ENCODE peak calls at places on chromosomes 3 and 15, in ten cellular contexts. One of them, this sample, is unnamed.

GRCh38 chr3:111311709-111312235 is 230.2 kb upstream of the CD96 start:
- DNase-seq in K562: no peak
- DNase-seq in cardiac muscle cell: peak
- DNase-seq in hepatocyte: no peak
- DNase-seq in PC-3: no peak
- DNase-seq in fibroblast of lung: no peak
- DNase-seq in astrocyte of the spinal cord: peak
- DNase-seq in foreskin fibroblast: peak
- DNase-seq in activated B cell treated with CpG ODN at 0.5 μM for 24 hours: no peak
- DNase-seq in lower leg skin: no peak
- DNase-seq in this sample: no peak

GRCh38 chr15:31434418-31435255 is 108.0 kb downstream of the KLF13 start:
- DNase-seq in activated B cell treated with CpG ODN at 0.5 μM for 24 hours: peak
- DNase-seq in foreskin fibroblast: peak
- DNase-seq in PC-3: peak
- DNase-seq in fibroblast of lung: peak
- DNase-seq in lower leg skin: peak
- DNase-seq in hepatocyte: no peak
- DNase-seq in astrocyte of the spinal cord: peak
- DNase-seq in cardiac muscle cell: peak
- DNase-seq in K562: no peak
- DNase-seq in this sample: no peak

GRCh38 chr15:89098281-89098680 is 10.0 kb downstream of the ABHD2 start:
- DNase-seq in PC-3: no peak
- DNase-seq in fibroblast of lung: no peak
- DNase-seq in astrocyte of the spinal cord: no peak
- DNase-seq in foreskin fibroblast: no peak
- DNase-seq in lower leg skin: no peak
- DNase-seq in K562: no peak
- DNase-seq in cardiac muscle cell: no peak
- DNase-seq in activated B cell treated with CpG ODN at 0.5 μM for 24 hours: no peak
- DNase-seq in hepatocyte: no peak
- DNase-seq in this sample: no peak

GRCh38 chr15:25345943-25346342 is 92.9 kb downstream of the UBE3A start:
- DNase-seq in cardiac muscle cell: peak
- DNase-seq in foreskin fibroblast: no peak
- DNase-seq in astrocyte of the spinal cord: peak
- DNase-seq in lower leg skin: peak
- DNase-seq in PC-3: no peak
- DNase-seq in K562: no peak
- DNase-seq in fibroblast of lung: peak
- DNase-seq in activated B cell treated with CpG ODN at 0.5 μM for 24 hours: no peak
- DNase-seq in hepatocyte: no peak
- DNase-seq in this sample: peak

GRCh38 chr3:89113887-89114840 is 6.7 kb downstream of the EPHA3 start:
- DNase-seq in astrocyte of the spinal cord: peak
- DNase-seq in lower leg skin: peak
- DNase-seq in hepatocyte: peak
- DNase-seq in activated B cell treated with CpG ODN at 0.5 μM for 24 hours: peak
- DNase-seq in PC-3: peak
- DNase-seq in cardiac muscle cell: peak
- DNase-seq in fibroblast of lung: peak
- DNase-seq in K562: no peak
- DNase-seq in foreskin fibroblast: peak
- DNase-seq in this sample: peak

GRCh38 chr15:23912191-23912590 is 225.1 kb upstream of the NDN start:
- DNase-seq in K562: no peak
- DNase-seq in foreskin fibroblast: no peak
- DNase-seq in hepatocyte: peak
- DNase-seq in lower leg skin: no peak
- DNase-seq in astrocyte of the spinal cord: no peak
- DNase-seq in fibroblast of lung: no peak
- DNase-seq in PC-3: no peak
- DNase-seq in cardiac muscle cell: no peak
- DNase-seq in activated B cell treated with CpG ODN at 0.5 μM for 24 hours: no peak
- DNase-seq in this sample: peak

GRCh38 chr3:191568206-191568605 is 107.2 kb downstream of the PYDC2 start:
- DNase-seq in activated B cell treated with CpG ODN at 0.5 μM for 24 hours: no peak
- DNase-seq in foreskin fibroblast: no peak
- DNase-seq in PC-3: peak
- DNase-seq in lower leg skin: no peak
- DNase-seq in hepatocyte: no peak
- DNase-seq in astrocyte of the spinal cord: no peak
- DNase-seq in K562: no peak
- DNase-seq in cardiac muscle cell: no peak
- DNase-seq in fibroblast of lung: no peak
- DNase-seq in this sample: no peak

GRCh38 chr3:72413228-72413627 is 435.0 kb downstream of the SHQ1 start:
- DNase-seq in activated B cell treated with CpG ODN at 0.5 μM for 24 hours: no peak
- DNase-seq in cardiac muscle cell: peak
- DNase-seq in K562: no peak
- DNase-seq in foreskin fibroblast: peak
- DNase-seq in fibroblast of lung: peak
- DNase-seq in lower leg skin: no peak
- DNase-seq in astrocyte of the spinal cord: peak
- DNase-seq in hepatocyte: no peak
- DNase-seq in PC-3: peak
- DNase-seq in this sample: no peak

GRCh38 chr3:136249593-136250225 is 431 bp upstream of the PCCB start:
- DNase-seq in PC-3: no peak
- DNase-seq in hepatocyte: no peak
- DNase-seq in K562: no peak
- DNase-seq in activated B cell treated with CpG ODN at 0.5 μM for 24 hours: no peak
- DNase-seq in cardiac muscle cell: no peak
- DNase-seq in astrocyte of the spinal cord: no peak
- DNase-seq in foreskin fibroblast: no peak
- DNase-seq in lower leg skin: no peak
- DNase-seq in fibroblast of lung: no peak
- DNase-seq in this sample: no peak

GRCh38 chr3:68163054-68163453 is 508.6 kb upstream of the SUCLG2 start:
- DNase-seq in cardiac muscle cell: no peak
- DNase-seq in fibroblast of lung: no peak
- DNase-seq in activated B cell treated with CpG ODN at 0.5 μM for 24 hours: no peak
- DNase-seq in K562: no peak
- DNase-seq in lower leg skin: no peak
- DNase-seq in foreskin fibroblast: no peak
- DNase-seq in astrocyte of the spinal cord: no peak
- DNase-seq in hepatocyte: no peak
- DNase-seq in PC-3: no peak
- DNase-seq in this sample: no peak

GRCh38 chr3:135779024-135779423 is 186.5 kb upstream of the PPP2R3A start:
- DNase-seq in hepatocyte: no peak
- DNase-seq in activated B cell treated with CpG ODN at 0.5 μM for 24 hours: no peak
- DNase-seq in astrocyte of the spinal cord: no peak
- DNase-seq in foreskin fibroblast: no peak
- DNase-seq in lower leg skin: no peak
- DNase-seq in K562: peak
- DNase-seq in fibroblast of lung: no peak
- DNase-seq in cardiac muscle cell: no peak
- DNase-seq in PC-3: no peak
- DNase-seq in this sample: no peak

GRCh38 chr3:48686538-48687219 is 964 bp upstream of the NCKIPSD start:
- DNase-seq in hepatocyte: no peak
- DNase-seq in cardiac muscle cell: no peak
- DNase-seq in PC-3: no peak
- DNase-seq in K562: no peak
- DNase-seq in astrocyte of the spinal cord: no peak
- DNase-seq in activated B cell treated with CpG ODN at 0.5 μM for 24 hours: no peak
- DNase-seq in lower leg skin: no peak
- DNase-seq in fibroblast of lung: no peak
- DNase-seq in foreskin fibroblast: no peak
- DNase-seq in this sample: no peak

GRCh38 chr3:184177331-184177731 is 2.7 kb downstream of the AP2M1 start:
- DNase-seq in foreskin fibroblast: peak
- DNase-seq in cardiac muscle cell: peak
- DNase-seq in hepatocyte: peak
- DNase-seq in astrocyte of the spinal cord: peak
- DNase-seq in K562: no peak
- DNase-seq in fibroblast of lung: peak
- DNase-seq in PC-3: no peak
- DNase-seq in activated B cell treated with CpG ODN at 0.5 μM for 24 hours: no peak
- DNase-seq in lower leg skin: no peak
- DNase-seq in this sample: no peak

GRCh38 chr3:186719945-186720739 is 3.0 kb downstream of the KNG1 start:
- DNase-seq in astrocyte of the spinal cord: no peak
- DNase-seq in fibroblast of lung: no peak
- DNase-seq in K562: peak
- DNase-seq in foreskin fibroblast: no peak
- DNase-seq in lower leg skin: no peak
- DNase-seq in hepatocyte: peak
- DNase-seq in cardiac muscle cell: peak
- DNase-seq in activated B cell treated with CpG ODN at 0.5 μM for 24 hours: no peak
- DNase-seq in PC-3: no peak
- DNase-seq in this sample: no peak

GRCh38 chr3:186717039-186717457 is at the start of gene KNG1:
- DNase-seq in activated B cell treated with CpG ODN at 0.5 μM for 24 hours: no peak
- DNase-seq in K562: no peak
- DNase-seq in PC-3: no peak
- DNase-seq in lower leg skin: no peak
- DNase-seq in foreskin fibroblast: no peak
- DNase-seq in cardiac muscle cell: no peak
- DNase-seq in astrocyte of the spinal cord: no peak
- DNase-seq in fibroblast of lung: no peak
- DNase-seq in hepatocyte: peak
- DNase-seq in this sample: no peak

GRCh38 chr3:186724911-186725310 is 7.8 kb downstream of the KNG1 start:
- DNase-seq in hepatocyte: no peak
- DNase-seq in foreskin fibroblast: no peak
- DNase-seq in PC-3: no peak
- DNase-seq in lower leg skin: no peak
- DNase-seq in cardiac muscle cell: no peak
- DNase-seq in K562: no peak
- DNase-seq in activated B cell treated with CpG ODN at 0.5 μM for 24 hours: no peak
- DNase-seq in fibroblast of lung: no peak
- DNase-seq in astrocyte of the spinal cord: no peak
- DNase-seq in this sample: no peak

DNA sequence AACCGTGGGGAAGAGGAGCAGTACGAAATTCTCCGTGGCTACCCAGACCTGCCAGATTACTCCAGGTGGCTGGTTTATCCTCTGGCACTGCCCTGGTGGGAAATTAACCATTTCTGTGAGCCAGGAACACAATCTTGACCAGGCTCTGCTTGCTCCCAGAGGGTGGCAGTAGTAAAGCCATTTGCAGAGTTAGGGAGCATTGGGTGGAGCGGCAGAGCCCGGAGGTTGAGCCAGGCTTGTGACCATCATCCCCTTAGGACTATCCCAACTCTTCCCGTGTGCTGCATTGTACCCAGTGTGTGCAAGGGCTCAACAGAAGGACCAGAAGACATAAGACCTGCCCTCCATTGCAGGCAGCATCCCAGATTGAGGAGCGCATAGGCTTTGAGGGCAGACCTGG is 5.3 kb downstream of the KNG1 start:
- DNase-seq in lower leg skin: no peak
- DNase-seq in activated B cell treated with CpG ODN at 0.5 μM for 24 hours: no peak
- DNase-seq in K562: no peak
- DNase-seq in astrocyte of the spinal cord: no peak
- DNase-seq in fibroblast of lung: peak
- DNase-seq in cardiac muscle cell: peak
- DNase-seq in foreskin fibroblast: peak
- DNase-seq in hepatocyte: no peak
- DNase-seq in PC-3: peak
- DNase-seq in this sample: no peak
- TF ChIP-seq CTCF in lower leg skin: no peak
- TF ChIP-seq CTCF in activated B cell treated with CpG ODN at 0.5 μM for 24 hours: no peak
- TF ChIP-seq CTCF in K562: peak
- TF ChIP-seq CTCF in astrocyte of the spinal cord: peak
- TF ChIP-seq CTCF in fibroblast of lung: peak
- TF ChIP-seq CTCF in cardiac muscle cell: peak
- TF ChIP-seq CTCF in foreskin fibroblast: peak
- TF ChIP-seq CTCF in hepatocyte: no peak
- TF ChIP-seq CTCF in PC-3: peak
- TF ChIP-seq CTCF in this sample: no peak

GRCh38 chr3:196458063-196458462 is 25.8 kb upstream of the UBXN7 start:
- DNase-seq in activated B cell treated with CpG ODN at 0.5 μM for 24 hours: no peak
- DNase-seq in lower leg skin: no peak
- DNase-seq in K562: no peak
- DNase-seq in cardiac muscle cell: no peak
- DNase-seq in hepatocyte: no peak
- DNase-seq in fibroblast of lung: no peak
- DNase-seq in PC-3: no peak
- DNase-seq in foreskin fibroblast: no peak
- DNase-seq in astrocyte of the spinal cord: no peak
- DNase-seq in this sample: no peak
- TF ChIP-seq CTCF in activated B cell treated with CpG ODN at 0.5 μM for 24 hours: no peak
- TF ChIP-seq CTCF in lower leg skin: no peak
- TF ChIP-seq CTCF in K562: no peak
- TF ChIP-seq CTCF in cardiac muscle cell: no peak
- TF ChIP-seq CTCF in hepatocyte: no peak
- TF ChIP-seq CTCF in fibroblast of lung: no peak
- TF ChIP-seq CTCF in PC-3: no peak
- TF ChIP-seq CTCF in foreskin fibroblast: no peak
- TF ChIP-seq CTCF in astrocyte of the spinal cord: no peak
- TF ChIP-seq CTCF in this sample: no peak

DNA sequence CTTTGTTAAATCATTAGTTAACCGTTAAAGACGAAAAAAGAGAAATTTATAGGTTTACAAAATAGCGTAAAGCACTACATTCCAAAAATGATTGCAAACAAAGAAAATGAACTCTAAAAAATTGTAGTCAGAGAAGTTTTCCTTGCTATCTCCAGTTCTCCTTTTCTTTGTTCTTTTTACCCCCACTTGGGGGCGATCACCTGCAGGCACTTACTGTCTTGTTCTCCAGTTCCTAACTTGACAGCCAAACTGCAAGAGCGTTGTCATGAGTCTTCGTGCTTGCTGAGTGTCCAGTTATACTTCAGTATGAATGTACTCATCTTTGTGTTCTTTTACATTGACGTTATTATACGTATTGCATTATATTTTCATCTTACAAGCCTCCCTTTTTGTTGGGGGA is 54.5 kb downstream of the CHD2 start:
- DNase-seq in PC-3: peak
- DNase-seq in activated B cell treated with CpG ODN at 0.5 μM for 24 hours: no peak
- DNase-seq in cardiac muscle cell: no peak
- DNase-seq in lower leg skin: no peak
- DNase-seq in astrocyte of the spinal cord: no peak
- DNase-seq in K562: peak
- DNase-seq in foreskin fibroblast: no peak
- DNase-seq in fibroblast of lung: no peak
- DNase-seq in hepatocyte: no peak
- DNase-seq in this sample: no peak
- TF ChIP-seq CTCF in PC-3: peak
- TF ChIP-seq CTCF in activated B cell treated with CpG ODN at 0.5 μM for 24 hours: no peak
- TF ChIP-seq CTCF in cardiac muscle cell: peak
- TF ChIP-seq CTCF in lower leg skin: no peak
- TF ChIP-seq CTCF in astrocyte of the spinal cord: peak
- TF ChIP-seq CTCF in K562: peak
- TF ChIP-seq CTCF in foreskin fibroblast: peak
- TF ChIP-seq CTCF in fibroblast of lung: peak
- TF ChIP-seq CTCF in hepatocyte: no peak
- TF ChIP-seq CTCF in this sample: peak

DNA sequence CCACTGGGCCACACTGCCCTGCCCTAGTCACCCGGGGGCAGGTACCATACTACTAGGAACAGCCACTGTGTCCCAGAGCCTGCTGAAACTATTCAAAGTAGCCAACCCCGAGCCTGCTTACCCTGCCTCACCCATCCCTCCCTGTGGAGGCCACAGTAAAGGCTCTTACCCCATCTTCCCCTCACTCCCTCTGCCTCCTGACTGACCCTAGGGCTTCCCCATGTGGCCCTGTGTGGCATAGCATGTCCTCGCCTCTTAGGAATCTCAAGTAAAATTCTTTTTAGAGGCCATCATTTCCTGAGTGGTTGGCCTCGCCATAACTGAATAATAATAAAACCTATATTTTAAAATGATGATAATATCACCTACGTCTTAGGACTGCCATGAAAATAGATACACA is 112.2 kb upstream of the SLC6A11 start:
- DNase-seq in activated B cell treated with CpG ODN at 0.5 μM for 24 hours: no peak
- DNase-seq in fibroblast of lung: peak
- DNase-seq in foreskin fibroblast: peak
- DNase-seq in hepatocyte: no peak
- DNase-seq in K562: no peak
- DNase-seq in astrocyte of the spinal cord: peak
- DNase-seq in cardiac muscle cell: peak
- DNase-seq in lower leg skin: no peak
- DNase-seq in PC-3: peak
- DNase-seq in this sample: peak
- TF ChIP-seq CTCF in activated B cell treated with CpG ODN at 0.5 μM for 24 hours: no peak
- TF ChIP-seq CTCF in fibroblast of lung: peak
- TF ChIP-seq CTCF in foreskin fibroblast: peak
- TF ChIP-seq CTCF in hepatocyte: peak
- TF ChIP-seq CTCF in K562: peak
- TF ChIP-seq CTCF in astrocyte of the spinal cord: peak
- TF ChIP-seq CTCF in cardiac muscle cell: peak
- TF ChIP-seq CTCF in lower leg skin: no peak
- TF ChIP-seq CTCF in PC-3: peak
- TF ChIP-seq CTCF in this sample: peak

This sample was measured in endothelial cell.